ENCODE peak calls at places on chromosomes 13 and 19, in seven cellular contexts. A is transverse colon, Q is prostate gland, S is K562, C is esophagus squamous epithelium, J is HepG2, G is thyroid gland. P is an unnamed sample.

GRCh38 chr19:58386166-58386575 is 898 bp upstream of the RPS5 start:
- DNase-seq in C (no peak), A (no peak), G (no peak), J (no peak), Q (no peak), S (no peak), P (no peak)

GRCh38 chr13:94063096-94063495 is 416.4 kb downstream of the DCT start:
- DNase-seq in G (no peak), A (no peak), S (no peak), J (no peak), Q (no peak), C (no peak), P (no peak)

GRCh38 chr13:42181381-42181953 is 90.5 kb upstream of the AKAP11 start:
- DNase-seq in C (no peak), J (no peak), S (no peak), G (no peak), Q (no peak), A (no peak), P (no peak)

GRCh38 chr13:102970542-102970941 is 95.7 kb downstream of the SLC10A2 start:
- DNase-seq in J (no peak), A (no peak), G (no peak), C (no peak), Q (no peak), S (no peak), P (no peak)

GRCh38 chr13:30338331-30338851 is 31.0 kb upstream of the KATNAL1 start:
- DNase-seq in A (no peak), S (no peak), C (no peak), Q (no peak), J (no peak), G (no peak), P (no peak)

GRCh38 chr19:46823049-46823448 is 27.6 kb downstream of the AP2S1 start:
- DNase-seq in A (no peak), J (no peak), G (no peak), C (no peak), S (no peak), Q (no peak), P (no peak)

GRCh38 chr19:40802300-40803169 is 3.5 kb downstream of the EGLN2 start:
- DNase-seq in J (no peak), S (peak; percentile 20), C (no peak), G (peak; percentile 42), Q (no peak), A (peak; percentile 77), P (peak; percentile 83)

GRCh38 chr19:31356587-31357314 is 7.5 kb upstream of the TSHZ3 start:
- DNase-seq in S (peak; percentile 71), J (no peak), A (peak; percentile 24), Q (no peak), C (no peak), G (peak; percentile 67), P (peak; percentile 79)

GRCh38 chr13:33637978-33638743 is 179.8 kb upstream of the RFC3 start:
- DNase-seq in A (no peak), C (no peak), G (no peak), S (no peak), J (no peak), Q (no peak), P (no peak)

GRCh38 chr19:33214621-33215020 is 11.0 kb downstream of the SLC7A10 start:
- DNase-seq in S (no peak), J (peak; percentile 41), A (no peak), Q (no peak), C (no peak), G (no peak), P (no peak)

GRCh38 chr13:108961542-108962125 is 332.2 kb downstream of the MYO16 start:
- DNase-seq in A (no peak), Q (no peak), G (no peak), S (peak; percentile 42), J (peak; percentile 43), C (no peak), P (no peak)

GRCh38 chr13:46383383-46383782 is 3.7 kb downstream of the RUBCNL start:
- DNase-seq in C (no peak), S (no peak), G (no peak), A (no peak), Q (no peak), J (no peak), P (no peak)

GRCh38 chr13:79374578-79374977 is 31.5 kb downstream of the RBM26 start:
- DNase-seq in Q (no peak), A (no peak), G (no peak), S (no peak), C (no peak), J (no peak), P (no peak)
- H3K36me3 ChIP-seq in Q (peaks cover 9% of the 10 kb centered on the region), A (no peaks in the 10 kb centered on the region), G (peaks cover 42% of the 10 kb centered on the region), S (peaks cover 70% of the 10 kb centered on the region), C (peaks cover 28% of the 10 kb centered on the region), J (peaks cover 59% of the 10 kb centered on the region), P (peaks cover 79% of the 10 kb centered on the region)

GRCh38 chr19:2952953-2953481 is 8.2 kb upstream of the ZNF77 start:
- DNase-seq in S (no peak), G (peak; percentile 91), C (no peak), A (peak; percentile 82), J (peak; percentile 37), Q (peak; percentile 92), P (no peak)
- TF ChIP-seq POLR2A in S (no peak), G (peak; percentile 65), C (no peak), A (peak; percentile 53), J (no peak), Q (peak; percentile 51), P (no peak)

GRCh38 chr13:99339230-99339721 is 32.1 kb upstream of the GPR183 start:
- DNase-seq in C (no peak), S (no peak), G (no peak), J (no peak), A (no peak), Q (no peak), P (no peak)

GRCh38 chr13:99335087-99335486 is 27.9 kb upstream of the GPR183 start:
- DNase-seq in C (no peak), S (no peak), G (no peak), Q (no peak), J (no peak), A (no peak), P (no peak)

GRCh38 chr13:99339736-99340392 is 32.7 kb upstream of the GPR183 start:
- DNase-seq in G (peak; percentile 52), Q (peak; percentile 51), J (no peak), C (no peak), A (peak; percentile 34), S (peak; percentile 41), P (no peak)

GRCh38 chr13:99335603-99336002 is 28.4 kb upstream of the GPR183 start:
- DNase-seq in S (no peak), A (no peak), C (no peak), Q (no peak), G (no peak), J (no peak), P (no peak)

DNA sequence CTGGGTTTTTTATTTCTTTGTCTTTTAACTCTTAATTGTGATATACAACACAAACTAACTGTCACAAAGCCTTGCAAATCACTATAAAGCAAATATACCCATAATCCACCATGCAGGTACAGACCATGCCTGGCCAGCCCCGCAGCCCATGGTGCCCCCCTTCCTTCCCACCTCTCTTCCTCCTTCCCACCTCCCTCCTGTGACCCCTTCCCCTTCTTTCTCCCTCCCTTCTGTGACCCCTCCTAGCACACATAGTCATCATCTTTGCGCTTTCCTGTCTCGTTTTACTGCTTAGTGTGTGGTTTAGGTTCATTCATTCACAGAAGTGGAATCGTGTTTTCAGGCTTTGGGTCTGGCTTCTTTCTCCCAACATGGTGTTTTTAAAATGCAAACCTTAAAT is 29.6 kb upstream of the GPR183 start:
- DNase-seq in S (no peak), Q (no peak), J (no peak), A (no peak), C (no peak), G (no peak), P (no peak)
- TF ChIP-seq CTCF in S (no peak), Q (no peak), J (no peak), A (no peak), C (no peak), G (no peak), P (no peak)

GRCh38 chr19:11784356-11784755 is 14.0 kb upstream of the ZNF491 start:
- DNase-seq in A (no peak), C (no peak), Q (no peak), S (no peak), G (no peak), J (no peak), P (no peak)

GRCh38 chr19:11783767-11784166 is 14.6 kb upstream of the ZNF491 start:
- DNase-seq in G (no peak), Q (no peak), A (no peak), S (no peak), J (no peak), C (no peak), P (no peak)

GRCh38 chr19:11780431-11781020 is 13.7 kb downstream of the ZNF441 start:
- DNase-seq in Q (no peak), C (no peak), J (no peak), S (no peak), G (no peak), A (no peak), P (no peak)

GRCh38 chr19:11781295-11782057 is 14.7 kb downstream of the ZNF441 start:
- DNase-seq in A (no peak), C (no peak), Q (no peak), G (no peak), J (peak; percentile 36), S (no peak), P (no peak)
- H3K36me3 ChIP-seq in A (peaks cover 6% of the 10 kb centered on the region), C (peaks cover 31% of the 10 kb centered on the region), Q (peaks cover 20% of the 10 kb centered on the region), G (peaks cover 43% of the 10 kb centered on the region), J (peaks cover 34% of the 10 kb centered on the region), S (peaks cover 53% of the 10 kb centered on the region), P (peaks cover 51% of the 10 kb centered on the region)

GRCh38 chr19:6736169-6736916 is 1.0 kb downstream of the GPR108 start:
- DNase-seq in S (peak; percentile 45), G (peak; percentile 68), A (peak; percentile 84), Q (peak; percentile 65), C (peak; percentile 45), J (peak; percentile 81), P (peak; percentile 88)
- TF ChIP-seq POLR2A in S (peak; percentile 71), G (peak; percentile 25), A (peak; percentile 46), Q (peak; percentile 51), C (peak; percentile 22), J (peak; percentile 21), P (no peak)

DNA sequence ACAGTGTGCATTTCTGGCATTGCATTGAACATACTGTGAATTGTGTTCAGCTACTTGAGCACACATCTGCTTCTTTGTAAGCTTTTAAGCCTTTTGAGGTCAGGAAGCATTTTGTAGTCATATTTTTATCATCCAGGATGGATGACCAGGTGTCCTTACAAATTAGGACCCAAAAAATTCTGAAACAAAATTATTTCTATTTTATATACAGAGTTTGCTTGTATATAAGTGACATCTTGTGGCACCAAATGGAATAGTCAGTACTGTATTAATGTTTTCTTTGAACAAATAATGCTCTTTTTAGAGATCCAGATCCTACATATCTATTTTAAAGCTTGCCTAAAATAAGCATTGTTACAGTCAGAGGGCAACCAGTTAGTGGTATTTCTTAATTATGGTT is 9.5 kb upstream of the SUPT20H start:
- DNase-seq in S (no peak), G (no peak), Q (no peak), J (no peak), C (no peak), A (no peak), P (no peak)
- TF ChIP-seq CTCF in S (no peak), G (no peak), Q (peak; percentile 9), J (peak; percentile 42), C (peak; percentile 33), A (peak; percentile 26), P (no peak)

P was measured in heart left ventricle.